ENCODE peak calls at places on chromosome X, in six cellular contexts. F, B, M, L, K and Z are unnamed samples.

GRCh38 chrX:53831662-53832635 is 145.4 kb upstream of the HUWE1 start:
- DNase-seq in F (peak), K (peak), B (peak), M (no peak), L (peak), Z (no peak)

GRCh38 chrX:150269613-150270254 is 93.4 kb upstream of the MAMLD1 start:
- DNase-seq in M (no peak), L (no peak), K (no peak), F (no peak), B (no peak), Z (no peak)

GRCh38 chrX:73239242-73239641 is 24.6 kb upstream of the NAP1L2 start:
- DNase-seq in K (no peak), L (no peak), M (no peak), F (no peak), B (no peak), Z (no peak)

GRCh38 chrX:121853762-121854613 is 806.6 kb downstream of the GLUD2 start:
- DNase-seq in K (no peak), F (no peak), B (no peak), L (no peak), M (no peak), Z (no peak)

GRCh38 chrX:56366901-56367300 is 134.7 kb downstream of the KLF8 start:
- DNase-seq in L (no peak), B (no peak), F (no peak), K (no peak), M (no peak), Z (no peak)

GRCh38 chrX:29661290-29661689 is 554.1 kb upstream of the MAGEB2 start:
- DNase-seq in M (no peak), L (no peak), B (no peak), F (no peak), K (no peak), Z (no peak)

GRCh38 chrX:1397441-1397840 is 5.5 kb upstream of the SLC25A6 start:
- DNase-seq in B (no peak), K (no peak), L (no peak), M (no peak), F (no peak), Z (no peak)

GRCh38 chrX:85569691-85570090 is 190.2 kb upstream of the POF1B start:
- DNase-seq in K (no peak), M (no peak), L (no peak), B (no peak), F (no peak), Z (no peak)

GRCh38 chrX:108696690-108697089 is 39.7 kb downstream of the IRS4 start:
- DNase-seq in B (no peak), K (no peak), F (no peak), L (no peak), M (no peak), Z (no peak)

GRCh38 chrX:12970691-12971202 is 4.2 kb upstream of the TMSB4X start:
- DNase-seq in B (no peak), L (no peak), M (no peak), F (peak), K (no peak), Z (no peak)

GRCh38 chrX:17361620-17362019 is 13.4 kb upstream of the NHS start:
- DNase-seq in M (no peak), F (no peak), B (no peak), L (no peak), K (no peak), Z (no peak)

GRCh38 chrX:44945736-44946135 is 72.7 kb downstream of the KDM6A start:
- DNase-seq in M (no peak), F (no peak), K (no peak), B (no peak), L (no peak), Z (no peak)

GRCh38 chrX:40863671-40864070 is 128.3 kb upstream of the MED14 start:
- DNase-seq in B (no peak), F (no peak), K (no peak), L (no peak), M (no peak), Z (no peak)

GRCh38 chrX:54248309-54248708 is 65.3 kb upstream of the FAM120C start:
- DNase-seq in L (no peak), K (no peak), F (no peak), M (no peak), B (no peak), Z (peak)